ENCODE peak calls at places on chromosomes 7 and 10, in five cellular contexts. B is aorta, M is NCI-H510A, U is coronary artery, O is IMR-90. L is an unnamed sample.

GRCh38 chr7:137959987-137960386 is 41.9 kb downstream of the CREB3L2 start:
- DNase-seq in B (no peak), M (no peak), U (no peak), O (no peak), L (no peak)

GRCh38 chr10:480928-481551 is 208.4 kb downstream of the DIP2C start:
- DNase-seq in B (no peak), M (no peak), U (peak), O (peak), L (no peak)

GRCh38 chr7:139095194-139095659 is 14.3 kb downstream of the ZC3HAV1 start:
- DNase-seq in B (peak), M (no peak), U (no peak), O (no peak), L (no peak)

GRCh38 chr7:93799750-93800357 is 90.7 kb downstream of the TFPI2 start:
- DNase-seq in B (no peak), M (no peak), U (no peak), O (peak), L (no peak)

GRCh38 chr10:23063387-23064287 is 31.7 kb upstream of the MSRB2 start:
- DNase-seq in B (no peak), M (no peak), U (no peak), O (peak), L (no peak)

GRCh38 chr7:36487756-36488336 is 98.2 kb downstream of the ANLN start:
- DNase-seq in B (no peak), M (peak), U (no peak), O (peak), L (no peak)

GRCh38 chr10:124221356-124222297 is 128.2 kb upstream of the CHST15 start:
- DNase-seq in B (no peak), M (no peak), U (no peak), O (no peak), L (peak)

GRCh38 chr7:90856317-90857072 is 260.4 kb downstream of the CDK14 start:
- DNase-seq in B (no peak), M (no peak), U (no peak), O (peak), L (no peak)

GRCh38 chr7:106287786-106288185 is 3.0 kb upstream of the NAMPT start:
- DNase-seq in B (no peak), M (no peak), U (no peak), O (no peak), L (no peak)

GRCh38 chr10:70690584-70690983 is 18.3 kb downstream of the ADAMTS14 start:
- DNase-seq in B (no peak), M (no peak), U (no peak), O (no peak), L (no peak)

GRCh38 chr7:20021834-20022233 is 195.3 kb downstream of the MACC1 start:
- DNase-seq in B (no peak), M (no peak), U (no peak), O (no peak), L (no peak)

GRCh38 chr10:49361735-49362568 is 33.9 kb downstream of the DRGX start:
- DNase-seq in B (no peak), M (no peak), U (no peak), O (no peak), L (no peak)

GRCh38 chr10:76432274-76433012 is 1001.0 kb downstream of the LRMDA start:
- DNase-seq in B (peak), M (no peak), U (peak), O (peak), L (no peak)

GRCh38 chr10:95741807-95742528 is 14.0 kb upstream of the ENTPD1 start:
- DNase-seq in B (no peak), M (no peak), U (no peak), O (peak), L (no peak)

GRCh38 chr7:111068618-111069017 is 22.3 kb upstream of the LRRN3 start:
- DNase-seq in B (no peak), M (no peak), U (no peak), O (no peak), L (no peak)

L was measured in sciatic nerve.